ENCODE peak calls at places on chromosomes 13 and 19, in four cellular contexts. V is A549, P is HepG2, K is H1. O is an unnamed sample.

GRCh38 chr13:43751624-43752023 is 35.1 kb downstream of the ENOX1 start:
- DNase-seq in K (no peak), V (no peak), P (no peak), O (peak)

GRCh38 chr19:38877781-38878574 is at the start of gene RINL:
- DNase-seq in K (no peak), P (no peak), V (no peak), O (no peak)

GRCh38 chr13:100535401-100536135 is 53.0 kb downstream of the GGACT start:
- DNase-seq in P (no peak), V (no peak), K (peak), O (no peak)

GRCh38 chr19:19488041-19488874 is 27.1 kb downstream of the TSSK6 start:
- DNase-seq in V (no peak), K (no peak), P (no peak), O (no peak)

GRCh38 chr19:44903602-44904425 is 1.8 kb upstream of the APOE start:
- DNase-seq in P (peak), K (peak), V (peak), O (peak)

GRCh38 chr19:43754312-43754561 is 525 bp downstream of the SMG9 start:
- DNase-seq in K (no peak), P (no peak), V (no peak), O (no peak)

GRCh38 chr13:66714795-66715194 is 515.3 kb downstream of the PCDH9 start:
- DNase-seq in V (no peak), P (no peak), K (no peak), O (no peak)

GRCh38 chr13:70353096-70353495 is 244.8 kb upstream of the KLHL1 start:
- DNase-seq in P (no peak), V (no peak), K (no peak), O (no peak)

GRCh38 chr13:25291691-25292090 is 4.4 kb upstream of the MTMR6 start:
- DNase-seq in V (no peak), P (no peak), K (no peak), O (no peak)

GRCh38 chr19:16347706-16348105 is 23.1 kb downstream of the KLF2 start:
- DNase-seq in K (no peak), V (no peak), P (no peak), O (no peak)

GRCh38 chr13:93861818-93862217 is 617.7 kb downstream of the DCT start:
- DNase-seq in P (no peak), K (no peak), V (no peak), O (peak)

GRCh38 chr19:53982611-53983010 is 8.8 kb upstream of the CACNG6 start:
- DNase-seq in V (peak), K (peak), P (no peak), O (no peak)

GRCh38 chr13:113959198-113959597 is 14.7 kb downstream of the C13orf46 start:
- DNase-seq in P (no peak), K (no peak), V (no peak), O (no peak)

DNA sequence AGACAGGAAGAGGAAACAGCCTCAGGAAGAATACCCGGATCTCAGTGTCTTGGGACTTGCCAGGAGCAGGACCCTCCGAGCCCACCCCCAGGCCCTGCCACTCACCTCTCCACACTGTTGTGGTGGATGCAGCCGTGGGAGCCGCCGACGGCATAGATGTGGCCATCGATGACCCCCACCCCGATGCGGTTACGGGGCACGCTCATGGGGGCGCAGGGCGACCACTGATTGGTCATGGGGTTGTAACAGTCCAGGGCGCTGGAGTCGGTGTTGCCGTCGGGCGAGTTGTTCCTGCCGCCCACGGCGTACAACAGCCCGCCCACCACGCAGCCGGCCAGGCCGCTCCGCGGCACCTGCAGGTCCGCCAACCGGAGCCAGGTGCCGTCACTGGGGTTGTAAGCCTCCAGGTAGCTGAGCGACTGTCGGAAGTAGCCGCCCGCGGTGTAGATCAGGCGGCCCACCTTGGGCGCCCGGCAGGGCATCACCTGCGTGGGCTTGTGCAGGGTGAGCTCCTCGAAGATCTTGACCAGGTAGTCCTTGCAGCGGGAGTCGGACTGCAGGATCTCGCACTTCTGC is 11.6 kb downstream of the KEAP1 start:
- DNase-seq in K (no peak), V (no peak), P (no peak), O (no peak)
- TF ChIP-seq MAFK in K (no peak), V (no peak), P (no peak), O (no peak)

GRCh38 chr13:79079351-79079839 is 326.7 kb downstream of the RBM26 start:
- DNase-seq in K (no peak), V (no peak), P (no peak), O (no peak)
- TF ChIP-seq MAFK in K (no peak), V (no peak), P (no peak), O (no peak)

DNA sequence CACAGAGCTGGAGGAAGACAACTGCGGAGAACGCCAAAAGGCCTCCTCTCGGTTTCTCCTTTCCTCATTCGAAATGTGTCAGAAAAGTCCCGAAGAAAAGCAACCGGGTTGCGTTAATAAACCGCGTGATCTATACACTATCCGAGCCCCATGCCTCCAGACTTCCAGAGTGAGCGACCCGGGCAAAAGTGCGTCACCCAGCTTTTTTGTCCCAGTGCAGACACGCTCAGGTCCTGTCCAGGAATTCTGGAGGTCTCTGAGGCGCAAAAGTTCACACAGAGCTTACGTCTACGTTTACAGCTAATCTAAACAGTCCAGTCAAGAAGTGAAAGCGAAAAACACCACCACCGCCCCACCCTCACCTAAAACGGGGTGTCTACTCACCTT is 368 bp downstream of the N4BP2L2 start:
- DNase-seq in P (peak), V (peak), K (peak), O (peak)
- TF ChIP-seq MAFK in P (no peak), V (no peak), K (no peak), O (no peak)

DNA sequence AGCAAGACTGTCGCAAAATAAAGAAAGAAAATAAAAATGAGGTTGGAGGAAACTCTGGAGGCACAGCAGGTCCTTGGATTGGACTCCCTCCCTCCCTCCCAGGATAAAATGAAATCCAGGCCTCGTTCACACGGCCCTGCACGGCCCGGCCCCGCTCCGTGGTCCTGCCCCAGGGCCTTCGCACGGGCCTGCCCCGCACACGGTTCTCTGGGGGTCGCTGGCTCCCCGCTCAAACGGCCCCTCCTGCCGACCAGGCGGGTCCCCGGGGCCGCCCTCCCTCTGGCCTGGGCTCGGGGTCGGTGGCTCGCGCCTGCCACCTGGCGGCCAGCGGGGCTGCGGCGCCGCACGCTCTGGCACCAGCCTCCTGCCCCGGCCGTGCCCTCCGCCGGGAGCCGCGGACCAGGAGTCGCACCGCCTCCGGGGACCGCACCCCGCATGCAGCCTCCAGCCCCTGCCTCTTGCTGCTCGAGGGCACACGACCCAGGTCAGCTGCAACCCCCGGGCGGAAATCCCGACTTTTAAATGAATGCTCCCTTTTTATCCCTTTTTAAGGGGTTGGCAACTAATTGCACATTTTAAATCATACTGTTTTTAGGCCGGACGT is 1.5 kb upstream of the WDR18 start:
- DNase-seq in P (peak), V (peak), K (peak), O (peak)
- TF ChIP-seq MAFK in P (no peak), V (no peak), K (no peak), O (no peak)

DNA sequence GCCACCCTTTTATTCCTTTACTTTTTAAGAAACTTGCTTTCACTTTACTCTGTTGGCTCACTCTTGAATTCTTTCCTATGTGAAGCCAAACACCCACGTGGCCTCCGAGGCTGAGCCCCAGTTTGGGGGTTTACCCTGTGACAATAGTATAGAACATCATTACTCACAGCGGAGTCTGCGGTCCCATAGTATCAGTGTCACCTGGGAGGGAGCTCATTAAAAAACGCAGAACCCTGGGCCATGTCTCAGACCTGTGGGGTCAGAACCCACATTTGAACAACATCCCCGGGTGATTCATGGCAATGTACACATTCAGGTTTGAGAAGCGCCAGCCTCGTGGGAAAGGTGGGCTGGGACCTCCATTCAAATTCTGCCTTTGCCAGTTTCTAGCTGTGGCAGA is 36.0 kb upstream of the UBL3 start:
- DNase-seq in K (no peak), P (no peak), V (no peak), O (no peak)
- TF ChIP-seq MAFK in K (no peak), P (no peak), V (no peak), O (no peak)

DNA sequence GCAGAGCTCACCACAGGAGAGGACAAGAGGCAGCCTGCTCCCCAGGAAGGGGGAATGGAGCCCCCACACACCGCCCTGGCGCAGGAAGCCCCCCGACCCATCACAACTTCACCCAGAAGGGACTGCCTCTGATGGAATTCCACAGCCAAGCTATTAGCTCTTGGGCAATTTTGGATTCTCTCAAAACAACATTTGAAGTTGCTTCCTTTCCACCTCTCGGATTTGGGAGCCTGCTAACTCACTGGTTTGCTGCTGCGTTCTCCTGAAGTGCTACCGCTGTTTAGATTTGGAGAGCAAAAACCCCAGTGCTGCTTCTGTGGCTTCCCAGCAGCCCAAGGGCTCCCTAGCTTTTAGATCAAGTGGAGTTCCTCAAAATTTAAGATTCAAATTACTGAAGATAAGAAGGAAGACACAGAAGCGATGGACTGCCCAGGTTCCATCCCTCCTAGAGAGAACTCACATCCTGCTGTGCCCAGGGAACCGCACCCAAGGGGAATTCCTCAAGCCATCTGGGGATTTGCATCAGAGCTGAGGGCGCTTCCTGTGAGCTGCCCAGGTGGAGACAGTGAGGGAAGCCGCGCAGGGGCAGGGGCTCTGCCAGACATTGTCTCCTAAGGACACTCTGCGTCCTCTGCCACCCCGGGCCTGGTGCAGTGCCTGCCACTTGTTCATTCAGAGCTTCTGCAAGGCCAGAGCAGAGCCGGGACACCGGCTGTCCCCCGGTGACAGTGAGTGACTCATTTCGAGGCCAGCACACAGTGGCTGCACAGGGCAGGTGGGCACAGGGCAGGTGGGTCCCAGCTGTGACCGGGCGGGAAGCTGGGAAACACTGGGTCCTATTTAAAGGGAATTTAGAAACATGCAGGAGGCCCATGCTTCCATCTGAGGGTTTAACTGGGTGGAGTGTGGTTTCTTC is 45.5 kb downstream of the COL4A1 start:
- DNase-seq in V (no peak), K (peak), P (no peak), O (no peak)
- TF ChIP-seq MAFK in V (no peak), K (no peak), P (no peak), O (no peak)

GRCh38 chr19:13102666-13103584 is at the start of gene LYL1:
- DNase-seq in P (peak), K (peak), V (no peak), O (no peak)
- TF ChIP-seq MAFK in P (no peak), K (no peak), V (no peak), O (no peak)